ENCODE peak calls at places on chromosomes 1 and 21, in four cellular contexts. H, I, O and V are unnamed samples.

GRCh38 chr1:34590211-34590623 is 164.6 kb upstream of the GJB5 start:
- DNase-seq in H (no peak), I (no peak), O (no peak), V (peak; percentile 21)

GRCh38 chr1:84298688-84299535 is 2.6 kb upstream of the SAMD13 start:
- DNase-seq in H (no peak), I (peak; percentile 47), O (peak; percentile 20), V (peak; percentile 80)

GRCh38 chr1:8424539-8425116 is 106.7 kb downstream of the SLC45A1 start:
- DNase-seq in H (no peak), I (no peak), O (no peak), V (no peak)

GRCh38 chr1:109821221-109821669 is 57.5 kb upstream of the EPS8L3 start:
- DNase-seq in H (no peak), I (no peak), O (peak; percentile 49), V (peak; percentile 56)

GRCh38 chr21:25513810-25514209 is 93.5 kb downstream of the MRPL39 start:
- DNase-seq in H (no peak), I (no peak), O (no peak), V (no peak)

GRCh38 chr1:53807916-53808315 is 30.2 kb downstream of the NDC1 start:
- DNase-seq in H (no peak), I (no peak), O (no peak), V (peak; percentile 73)

GRCh38 chr1:229013981-229014380 is 256.9 kb upstream of the RAB4A start:
- DNase-seq in H (no peak), I (no peak), O (no peak), V (no peak)

GRCh38 chr21:33259995-33260394 is 6.2 kb upstream of the IL10RB start:
- DNase-seq in H (no peak), I (no peak), O (no peak), V (no peak)

GRCh38 chr1:68010094-68010493 is 40.3 kb downstream of the DIRAS3 start:
- DNase-seq in H (no peak), I (no peak), O (no peak), V (peak; percentile 11)

GRCh38 chr21:19322360-19322759 is 918.8 kb upstream of the TMPRSS15 start:
- DNase-seq in H (no peak), I (no peak), O (no peak), V (no peak)

GRCh38 chr21:37696936-37697335 is 219.3 kb downstream of the KCNJ6 start:
- DNase-seq in H (no peak), I (no peak), O (no peak), V (peak; percentile 45)

GRCh38 chr1:56578963-56579875 is at the start of gene PLPP3:
- DNase-seq in H (no peak), I (peak; percentile 62), O (peak; percentile 83), V (no peak)

GRCh38 chr1:114286179-114286578 is 132.5 kb upstream of the SYT6 start:
- DNase-seq in H (no peak), I (no peak), O (no peak), V (no peak)

GRCh38 chr1:166888710-166889109 is 12.6 kb upstream of the TADA1 start:
- DNase-seq in H (no peak), I (no peak), O (no peak), V (no peak)

GRCh38 chr1:193558491-193559028 is 372.1 kb upstream of the B3GALT2 start:
- DNase-seq in H (no peak), I (no peak), O (no peak), V (peak; percentile 5)

GRCh38 chr1:32963746-32964460 is 706 bp downstream of the RNF19B start:
- DNase-seq in H (peak; percentile 20), I (no peak), O (peak; percentile 53), V (peak; percentile 80)

GRCh38 chr1:248807067-248807737 is 18.5 kb downstream of the SH3BP5L start:
- DNase-seq in H (peak; percentile 14), I (no peak), O (no peak), V (peak; percentile 43)

GRCh38 chr1:24353292-24353891 is 34.2 kb downstream of the GRHL3 start:
- DNase-seq in H (no peak), I (no peak), O (no peak), V (no peak)

GRCh38 chr1:226497991-226498689 is 50.4 kb upstream of the STUM start:
- DNase-seq in H (no peak), I (no peak), O (no peak), V (no peak)

GRCh38 chr1:218537131-218537904 is 192.2 kb downstream of the TGFB2 start:
- DNase-seq in H (no peak), I (no peak), O (no peak), V (no peak)

GRCh38 chr1:93692983-93693591 is 11.4 kb upstream of the BCAR3 start:
- DNase-seq in H (no peak), I (no peak), O (no peak), V (peak; percentile 36)

GRCh38 chr1:185670187-185670627 is 64.0 kb upstream of the HMCN1 start:
- DNase-seq in H (peak; percentile 29), I (no peak), O (no peak), V (peak; percentile 20)

GRCh38 chr1:33473900-33474299 is 1.5 kb downstream of the ZSCAN20 start:
- DNase-seq in H (no peak), I (no peak), O (no peak), V (no peak)

GRCh38 chr1:204751883-204752687 is 66.5 kb upstream of the LRRN2 start:
- DNase-seq in H (no peak), I (no peak), O (no peak), V (peak; percentile 70)